ENCODE peak calls at places on chromosomes 3 and 15, in eight cellular contexts. K is dorsolateral prefrontal cortex, B is Peyer's patch, Z is upper lobe of right lung, I is psoas muscle, V is heart left ventricle, A is pancreas, G is RWPE1. L is an unnamed sample.

GRCh38 chr3:45199837-45200648 is 26.0 kb downstream of the TMEM158 start:
- DNase-seq in G (peak), B (no peak), V (no peak), I (no peak), A (no peak), K (no peak), Z (no peak), L (no peak)

GRCh38 chr3:112948346-112948838 is 26.5 kb downstream of the CD200R1 start:
- DNase-seq in K (no peak), G (no peak), I (no peak), Z (no peak), B (no peak), V (no peak), A (no peak), L (no peak)

GRCh38 chr3:66439666-66440344 is 61.0 kb downstream of the LRIG1 start:
- DNase-seq in V (no peak), B (no peak), I (no peak), A (no peak), Z (no peak), G (no peak), K (no peak), L (no peak)

GRCh38 chr3:82416828-82417227 is 655.4 kb upstream of the GBE1 start:
- DNase-seq in A (no peak), V (no peak), K (no peak), G (no peak), Z (no peak), I (no peak), B (no peak), L (no peak)

GRCh38 chr3:100577382-100578008 is 31.9 kb upstream of the ADGRG7 start:
- DNase-seq in I (no peak), B (no peak), A (no peak), V (no peak), G (no peak), Z (no peak), K (no peak), L (no peak)

GRCh38 chr15:90059208-90059985 is 42.9 kb downstream of the IDH2 start:
- DNase-seq in V (peak), I (peak), K (peak), Z (peak), B (peak), G (no peak), A (no peak), L (peak)

GRCh38 chr3:3296858-3297430 is 117.5 kb upstream of the CRBN start:
- DNase-seq in A (no peak), G (no peak), Z (no peak), I (no peak), V (no peak), K (no peak), B (no peak), L (no peak)

GRCh38 chr3:187735837-187736236 is 9.4 kb downstream of the BCL6 start:
- DNase-seq in G (no peak), B (no peak), V (no peak), A (no peak), Z (no peak), K (no peak), I (no peak), L (no peak)

GRCh38 chr3:6929918-6930317 is 69.0 kb downstream of the GRM7 start:
- DNase-seq in A (no peak), I (no peak), Z (no peak), G (no peak), K (no peak), V (no peak), B (no peak), L (no peak)

GRCh38 chr3:6928064-6928463 is 67.1 kb downstream of the GRM7 start:
- DNase-seq in Z (no peak), G (no peak), V (no peak), A (no peak), B (no peak), I (no peak), K (no peak), L (no peak)
- H3K27ac ChIP-seq in Z (no peak), G (no peak), V (no peak), A (no peak), B (no peak), I (no peak), K (no peak), L (no peak)

DNA sequence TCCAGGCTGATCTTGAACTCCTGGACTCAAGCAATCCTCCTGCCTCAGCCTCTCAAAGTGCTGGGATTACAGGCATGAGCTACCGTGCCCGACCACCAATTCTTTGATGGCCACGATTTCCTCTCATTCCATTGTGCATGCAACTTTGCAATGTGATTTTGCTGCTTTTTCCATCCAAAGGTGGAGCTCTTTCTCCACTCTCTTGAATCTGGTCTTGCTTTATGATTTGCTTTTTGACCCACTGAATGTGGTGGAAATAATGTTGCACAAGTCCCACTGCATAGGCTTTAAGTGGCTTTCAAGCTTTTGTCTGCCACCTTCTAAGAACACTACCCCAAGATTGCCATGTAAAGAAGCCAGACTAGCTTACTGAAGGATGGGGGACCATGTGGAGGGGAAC is 10.6 kb downstream of the RPS27L start:
- DNase-seq in I (no peak), V (no peak), G (no peak), Z (no peak), K (no peak), A (no peak), B (no peak), L (no peak)
- TF ChIP-seq CTCF in I (no peak), V (no peak), G (no peak), Z (no peak), K (no peak), A (no peak), B (peak), L (no peak)

GRCh38 chr3:150286390-150287147 is 121.5 kb upstream of the TSC22D2 start:
- DNase-seq in B (no peak), A (peak), I (no peak), Z (no peak), K (no peak), V (no peak), G (peak), L (peak)
- H3K27ac ChIP-seq in B (no peak), A (no peak), I (no peak), Z (no peak), K (no peak), V (no peak), G (no peak), L (no peak)

GRCh38 chr3:24492971-24493551 is 1.6 kb downstream of the THRB start:
- DNase-seq in I (no peak), A (no peak), G (no peak), Z (no peak), B (no peak), K (no peak), V (no peak), L (no peak)

GRCh38 chr3:24494616-24495333 is at the start of gene THRB:
- DNase-seq in A (peak), G (peak), K (peak), V (peak), B (peak), Z (peak), I (peak), L (peak)

GRCh38 chr3:24496529-24497482 is 2.2 kb upstream of the THRB start:
- DNase-seq in G (no peak), V (peak), K (peak), Z (peak), A (peak), I (peak), B (peak), L (peak)

GRCh38 chr3:24493951-24494615 is 567 bp downstream of the THRB start:
- DNase-seq in K (peak), A (peak), I (peak), Z (peak), B (peak), G (peak), V (peak), L (peak)

DNA sequence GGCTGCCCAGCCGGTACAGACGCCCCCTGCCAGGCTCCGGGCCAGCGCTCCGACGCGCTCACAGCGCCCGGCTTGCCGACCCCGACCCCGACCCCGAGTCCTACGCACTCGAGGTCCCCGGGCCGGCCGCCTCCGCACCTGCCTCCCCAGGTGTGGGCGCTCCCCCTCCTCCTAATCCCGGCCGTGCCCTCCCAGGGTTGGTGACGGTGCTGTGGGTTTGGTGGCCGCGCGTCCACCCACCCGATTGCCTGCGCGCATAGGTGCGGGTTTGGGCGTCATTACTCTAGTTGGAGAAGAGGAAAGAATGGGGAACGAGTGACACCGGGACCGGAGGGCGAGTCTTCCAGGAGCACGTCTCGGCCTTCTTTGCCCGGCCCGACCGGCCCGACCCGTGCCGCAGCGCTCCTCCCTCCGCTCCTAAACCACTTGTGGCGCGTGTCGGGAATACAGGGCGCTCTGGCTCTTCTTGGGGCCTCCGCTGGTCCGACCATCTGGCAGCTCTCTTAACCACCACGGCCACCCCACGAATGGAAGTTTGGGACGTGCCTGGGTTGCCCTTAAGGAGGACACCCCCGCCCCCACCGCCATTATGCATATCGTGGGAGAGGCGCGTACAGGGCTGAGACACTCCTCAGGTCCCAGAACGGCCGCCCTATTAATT is 814 bp upstream of the THRB start:
- DNase-seq in I (peak), Z (peak), V (peak), G (peak), A (peak), K (no peak), B (peak), L (peak)
- TF ChIP-seq CTCF in I (peak), Z (no peak), V (no peak), G (peak), A (no peak), K (no peak), B (peak), L (no peak)

DNA sequence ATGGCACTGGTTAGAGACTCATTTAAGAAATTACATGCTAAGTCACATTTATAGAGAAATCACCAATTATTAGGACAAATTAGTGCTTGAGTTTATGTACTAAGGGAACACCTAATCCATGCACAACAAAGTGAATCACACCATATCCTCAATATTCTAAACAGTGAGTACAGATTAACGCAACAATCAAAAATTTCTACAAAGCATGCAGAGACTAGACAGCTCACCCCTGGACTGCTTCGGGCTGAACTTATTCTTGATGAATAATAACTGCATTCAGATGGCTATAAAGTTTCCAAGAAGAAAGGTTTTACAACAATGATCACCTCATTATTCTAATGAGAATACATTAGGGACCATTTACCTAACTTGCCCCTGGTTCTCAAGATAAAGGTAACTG is 66.5 kb downstream of the LRRFIP2 start:
- DNase-seq in G (no peak), A (no peak), K (no peak), Z (no peak), B (no peak), V (no peak), I (no peak), L (no peak)
- H3K27ac ChIP-seq in G (no peak), A (no peak), K (no peak), Z (no peak), B (no peak), V (no peak), I (no peak), L (no peak)

GRCh38 chr15:48643236-48643635 is 2.3 kb downstream of the FBN1 start:
- DNase-seq in Z (no peak), V (no peak), K (no peak), G (no peak), B (no peak), A (no peak), I (no peak), L (no peak)

GRCh38 chr15:48643776-48644497 is 1.6 kb downstream of the FBN1 start:
- DNase-seq in A (no peak), K (no peak), B (no peak), I (no peak), G (no peak), Z (no peak), V (no peak), L (no peak)

GRCh38 chr15:48642795-48643194 is 2.7 kb downstream of the FBN1 start:
- DNase-seq in K (no peak), I (no peak), Z (no peak), V (no peak), G (no peak), B (no peak), A (no peak), L (no peak)

GRCh38 chr15:48638966-48639365 is 6.5 kb downstream of the FBN1 start:
- DNase-seq in I (no peak), G (no peak), Z (no peak), V (no peak), B (no peak), A (no peak), K (no peak), L (no peak)

DNA sequence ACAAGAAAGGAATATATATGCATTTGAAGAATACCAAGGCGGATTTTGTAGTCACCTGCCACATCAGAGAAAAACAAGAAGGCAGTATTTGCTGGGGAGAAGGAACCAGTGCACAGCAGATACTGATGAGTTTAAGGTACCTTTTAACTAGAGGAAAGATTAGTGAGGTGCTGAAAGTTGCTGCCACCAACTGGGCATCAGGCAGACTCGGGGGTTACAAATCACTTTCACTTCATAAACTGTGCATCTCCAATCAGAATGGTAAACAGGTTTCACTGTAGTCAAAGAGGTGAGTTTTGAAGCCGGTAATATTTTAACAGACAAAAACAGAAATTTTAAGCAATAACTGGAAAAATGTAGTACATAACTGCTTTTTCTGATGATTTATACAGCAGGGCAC is 4.1 kb downstream of the FBN1 start:
- DNase-seq in V (no peak), G (peak), K (peak), B (no peak), A (no peak), I (no peak), Z (no peak), L (peak)
- TF ChIP-seq CTCF in V (no peak), G (peak), K (no peak), B (no peak), A (no peak), I (no peak), Z (no peak), L (peak)